ENCODE peak calls at places on chromosomes 11 and 22, in ten cellular contexts. K is choroid plexus epithelial cell, Q is fibroblast of lung, V is upper lobe of right lung, I is coronary artery, U is tibial nerve, G is HCT116, D is upper lobe of left lung, Z is cardiac muscle cell, L is ovary. N is an unnamed sample.

GRCh38 chr11:74468521-74469280 is 1.4 kb upstream of the KCNE3 start:
- DNase-seq in K (no peak), Q (no peak), V (no peak), I (no peak), U (no peak), G (no peak), D (no peak), Z (peak), L (no peak), N (no peak)

GRCh38 chr11:45736424-45736823 is 68.5 kb upstream of the SLC35C1 start:
- DNase-seq in K (peak), Q (peak), V (no peak), I (no peak), U (no peak), G (no peak), D (no peak), Z (peak), L (no peak), N (no peak)

GRCh38 chr22:46054091-46054877 is 77.3 kb upstream of the WNT7B start:
- DNase-seq in K (peak), Q (peak), V (no peak), I (peak), U (peak), G (no peak), D (peak), Z (peak), L (peak), N (no peak)

GRCh38 chr11:18650859-18651557 is 16.9 kb upstream of the SPTY2D1 start:
- DNase-seq in K (peak), Q (peak), V (no peak), I (no peak), U (no peak), G (peak), D (peak), Z (peak), L (no peak), N (no peak)

GRCh38 chr11:121070951-121071350 is 30.1 kb upstream of the TECTA start:
- DNase-seq in K (peak), Q (no peak), V (no peak), I (no peak), U (no peak), G (no peak), D (no peak), Z (no peak), L (no peak), N (no peak)

GRCh38 chr11:5580577-5580976 is at the start of gene OR52B6:
- DNase-seq in K (no peak), Q (no peak), V (no peak), I (no peak), U (no peak), G (no peak), D (no peak), Z (no peak), L (no peak), N (peak)

GRCh38 chr11:11229691-11230090 is 123.4 kb downstream of the CSNK2A3 start:
- DNase-seq in K (no peak), Q (no peak), V (no peak), I (peak), U (no peak), G (no peak), D (no peak), Z (no peak), L (no peak), N (no peak)

GRCh38 chr11:110524227-110524626 is 94.5 kb downstream of the FDX1 start:
- DNase-seq in K (peak), Q (peak), V (no peak), I (no peak), U (no peak), G (no peak), D (no peak), Z (peak), L (no peak), N (no peak)

GRCh38 chr11:76282786-76283185 is 76.5 kb upstream of the WNT11 start:
- DNase-seq in K (no peak), Q (no peak), V (no peak), I (no peak), U (no peak), G (no peak), D (no peak), Z (no peak), L (no peak), N (no peak)

GRCh38 chr11:61918251-61919112 is 1.1 kb upstream of the RAB3IL1 start:
- DNase-seq in K (no peak), Q (no peak), V (no peak), I (peak), U (no peak), G (no peak), D (no peak), Z (peak), L (peak), N (peak)

GRCh38 chr11:117122546-117122945 is 21.5 kb upstream of the PAFAH1B2 start:
- DNase-seq in K (no peak), Q (no peak), V (no peak), I (no peak), U (no peak), G (no peak), D (no peak), Z (no peak), L (no peak), N (no peak)

GRCh38 chr11:121807051-121807450 is 309.0 kb downstream of the BLID start:
- DNase-seq in K (no peak), Q (no peak), V (no peak), I (no peak), U (no peak), G (no peak), D (no peak), Z (no peak), L (no peak), N (no peak)

DNA sequence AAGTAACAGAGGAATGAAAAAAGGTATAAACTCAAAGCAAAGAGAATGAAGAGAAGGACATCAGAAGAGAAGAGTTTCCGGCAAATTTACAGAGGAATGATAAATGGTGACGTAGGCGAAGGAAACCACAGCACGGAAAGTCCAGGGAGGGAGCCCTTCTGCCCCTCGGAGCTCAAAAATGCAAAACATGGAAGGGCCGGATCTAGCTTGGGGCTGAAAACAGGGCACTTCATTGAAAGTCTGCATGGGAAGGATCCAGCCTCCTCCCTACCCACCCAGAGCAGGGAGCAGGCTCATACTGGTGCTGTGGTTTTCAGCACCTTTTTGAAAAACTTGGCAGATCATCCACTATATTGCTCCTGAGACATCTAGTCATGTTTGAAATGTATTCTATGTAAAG is 17.6 kb downstream of the SCUBE2 start:
- DNase-seq in K (peak), Q (no peak), V (no peak), I (no peak), U (no peak), G (no peak), D (no peak), Z (peak), L (no peak), N (no peak)
- TF ChIP-seq CTCF in K (no peak), Q (no peak), V (no peak), I (no peak), U (no peak), G (no peak), D (no peak), Z (no peak), L (no peak), N (no peak)

GRCh38 chr11:66002648-66003225 is 434 bp downstream of the BANF1 start:
- DNase-seq in K (peak), Q (peak), V (no peak), I (peak), U (no peak), G (no peak), D (peak), Z (peak), L (peak), N (no peak)
- TF ChIP-seq CTCF in K (peak), Q (peak), V (peak), I (no peak), U (no peak), G (peak), D (no peak), Z (no peak), L (no peak), N (no peak)

GRCh38 chr11:82810738-82811137 is 77.1 kb upstream of the FAM181B start:
- DNase-seq in K (no peak), Q (no peak), V (no peak), I (no peak), U (no peak), G (no peak), D (no peak), Z (no peak), L (no peak), N (no peak)

GRCh38 chr11:82811369-82811768 is 77.7 kb upstream of the FAM181B start:
- DNase-seq in K (no peak), Q (no peak), V (no peak), I (no peak), U (no peak), G (no peak), D (peak), Z (no peak), L (no peak), N (no peak)

GRCh38 chr11:82802710-82803109 is 69.0 kb upstream of the FAM181B start:
- DNase-seq in K (no peak), Q (no peak), V (no peak), I (no peak), U (no peak), G (no peak), D (no peak), Z (no peak), L (no peak), N (no peak)

GRCh38 chr11:82810326-82810725 is 76.7 kb upstream of the FAM181B start:
- DNase-seq in K (no peak), Q (no peak), V (no peak), I (no peak), U (no peak), G (no peak), D (no peak), Z (no peak), L (no peak), N (no peak)

DNA sequence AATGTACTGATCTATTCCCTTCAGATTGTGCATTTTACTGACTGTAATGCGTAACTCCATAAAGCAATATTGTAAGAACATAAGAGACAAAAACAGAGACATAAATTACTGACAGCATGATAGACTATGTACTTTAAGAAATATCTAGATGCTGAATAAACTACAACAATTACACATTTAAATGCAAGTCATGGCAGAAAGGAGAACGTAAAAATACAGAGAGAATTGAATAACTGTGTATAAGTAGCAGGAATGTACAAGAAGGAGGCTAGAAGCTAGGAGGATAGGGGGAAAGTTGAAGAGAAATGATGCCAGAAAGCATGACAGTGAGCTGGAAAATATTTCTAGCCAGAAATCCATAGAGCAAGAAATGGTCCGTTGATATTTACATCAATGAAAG is 74.0 kb upstream of the FAM181B start:
- DNase-seq in K (no peak), Q (no peak), V (no peak), I (no peak), U (no peak), G (no peak), D (no peak), Z (no peak), L (no peak), N (no peak)
- TF ChIP-seq CTCF in K (no peak), Q (no peak), V (no peak), I (no peak), U (no peak), G (no peak), D (no peak), Z (no peak), L (no peak), N (no peak)

GRCh38 chr22:23242473-23243001 is 62.2 kb downstream of the BCR start:
- DNase-seq in K (peak), Q (peak), V (no peak), I (no peak), U (no peak), G (no peak), D (no peak), Z (no peak), L (no peak), N (no peak)
- TF ChIP-seq CTCF in K (peak), Q (no peak), V (no peak), I (no peak), U (no peak), G (no peak), D (no peak), Z (peak), L (no peak), N (no peak)

GRCh38 chr11:130449996-130450419 is 1.6 kb downstream of the ADAMTS15 start:
- DNase-seq in K (peak), Q (peak), V (peak), I (peak), U (peak), G (no peak), D (peak), Z (peak), L (peak), N (peak)
- TF ChIP-seq CTCF in K (peak), Q (peak), V (peak), I (peak), U (peak), G (no peak), D (peak), Z (peak), L (peak), N (peak)

GRCh38 chr22:32794449-32795213 is 6.9 kb upstream of the TIMP3 start:
- DNase-seq in K (peak), Q (peak), V (no peak), I (no peak), U (no peak), G (peak), D (no peak), Z (no peak), L (no peak), N (no peak)
- TF ChIP-seq CTCF in K (peak), Q (no peak), V (no peak), I (no peak), U (no peak), G (peak), D (no peak), Z (peak), L (no peak), N (peak)

DNA sequence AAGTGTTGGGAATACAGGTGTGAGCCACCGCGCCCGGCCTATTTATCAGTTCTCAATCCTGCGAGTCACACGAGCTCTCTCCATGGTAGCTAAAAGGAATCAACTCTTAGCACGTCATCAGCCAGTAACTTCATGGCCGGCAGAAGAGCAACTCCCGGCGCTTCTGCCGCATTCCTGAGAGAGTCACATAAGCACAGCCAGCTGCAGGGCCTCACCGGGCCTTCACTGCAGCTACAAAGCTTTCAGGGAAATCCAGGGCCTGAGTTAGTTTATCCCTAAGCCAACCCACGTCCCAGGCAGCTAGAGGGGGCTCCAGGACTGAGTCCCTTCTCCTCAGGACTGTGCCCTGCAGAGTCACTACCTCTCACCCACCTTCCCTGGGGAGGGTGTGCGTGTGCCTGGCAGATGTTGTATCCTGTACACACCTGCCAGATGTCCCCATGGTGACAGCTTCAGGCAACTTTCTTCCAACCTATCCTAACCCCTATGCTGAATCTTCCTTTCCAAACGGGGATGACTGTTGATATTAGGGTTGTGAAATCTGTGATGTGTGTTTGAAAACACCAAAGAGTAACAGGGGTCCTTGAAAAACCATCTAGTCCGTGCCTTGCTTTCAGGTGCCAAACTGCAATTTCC is 45.9 kb upstream of the ARFGAP3 start:
- DNase-seq in K (peak), Q (no peak), V (no peak), I (no peak), U (no peak), G (no peak), D (no peak), Z (peak), L (peak), N (no peak)
- TF ChIP-seq CTCF in K (peak), Q (no peak), V (no peak), I (no peak), U (no peak), G (no peak), D (peak), Z (no peak), L (no peak), N (no peak)

DNA sequence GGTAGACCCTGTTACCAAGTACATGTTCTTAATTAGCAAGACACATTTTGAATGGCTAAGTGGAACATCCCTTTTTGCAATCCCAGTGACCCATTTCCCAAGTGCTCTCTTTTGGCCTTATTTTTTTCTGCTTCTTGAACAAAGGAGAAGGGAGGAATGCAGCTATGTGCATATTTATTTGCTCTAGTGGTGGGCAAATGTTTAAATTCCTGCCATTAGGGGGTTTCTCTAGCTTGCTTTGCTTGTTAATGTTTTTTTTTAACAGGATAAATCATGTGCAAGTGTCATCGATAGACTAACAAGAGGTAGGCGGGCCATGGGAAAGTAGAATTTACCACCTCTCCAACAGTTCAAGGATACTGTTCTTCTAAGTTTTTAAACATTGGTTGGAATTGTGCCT is 135.6 kb downstream of the COMMD9 start:
- DNase-seq in K (peak), Q (no peak), V (no peak), I (no peak), U (no peak), G (no peak), D (no peak), Z (peak), L (no peak), N (no peak)
- TF ChIP-seq CTCF in K (no peak), Q (no peak), V (no peak), I (no peak), U (no peak), G (no peak), D (no peak), Z (no peak), L (no peak), N (no peak)

GRCh38 chr22:20963201-20964052 is 3.6 kb upstream of the AIFM3 start:
- DNase-seq in K (no peak), Q (no peak), V (no peak), I (no peak), U (no peak), G (no peak), D (no peak), Z (no peak), L (no peak), N (no peak)

GRCh38 chr22:20964090-20964798 is 2.8 kb upstream of the AIFM3 start:
- DNase-seq in K (no peak), Q (no peak), V (no peak), I (no peak), U (no peak), G (no peak), D (no peak), Z (no peak), L (no peak), N (no peak)

GRCh38 chr22:20964799-20965103 is 2.3 kb upstream of the AIFM3 start:
- DNase-seq in K (no peak), Q (no peak), V (no peak), I (no peak), U (no peak), G (no peak), D (no peak), Z (no peak), L (no peak), N (no peak)

GRCh38 chr22:20960609-20961008 is 6.4 kb upstream of the AIFM3 start:
- DNase-seq in K (no peak), Q (no peak), V (no peak), I (no peak), U (no peak), G (no peak), D (no peak), Z (no peak), L (no peak), N (no peak)

DNA sequence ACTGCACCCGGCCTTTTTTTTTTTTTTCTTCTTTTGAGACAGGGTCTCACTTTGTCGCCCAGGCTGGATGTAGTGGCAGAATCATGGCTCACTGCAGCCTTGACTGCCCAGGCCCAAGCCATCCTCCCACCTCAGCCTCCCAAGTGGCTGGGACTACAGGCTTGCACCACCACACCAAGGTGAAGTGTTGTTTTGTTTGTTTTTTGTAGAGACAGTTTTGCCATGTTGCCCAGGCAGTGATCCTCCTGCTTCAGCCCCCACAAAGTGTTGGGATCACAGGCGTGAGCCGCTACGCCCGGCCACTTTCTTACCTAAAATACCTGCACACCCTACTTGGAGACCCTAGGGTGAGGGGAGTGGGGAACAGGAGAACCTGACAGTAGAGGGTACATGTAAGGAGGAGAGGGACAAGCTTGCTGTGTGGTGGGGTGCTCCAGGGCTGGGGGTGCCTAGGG is 4.5 kb upstream of the AIFM3 start:
- DNase-seq in K (no peak), Q (no peak), V (no peak), I (no peak), U (no peak), G (no peak), D (no peak), Z (no peak), L (no peak), N (no peak)
- TF ChIP-seq CTCF in K (no peak), Q (no peak), V (no peak), I (no peak), U (no peak), G (no peak), D (no peak), Z (no peak), L (no peak), N (no peak)

GRCh38 chr22:27880778-27881394 is 38.2 kb downstream of the PITPNB start:
- DNase-seq in K (peak), Q (peak), V (no peak), I (no peak), U (no peak), G (peak), D (no peak), Z (peak), L (no peak), N (no peak)
- TF ChIP-seq CTCF in K (peak), Q (peak), V (peak), I (peak), U (peak), G (peak), D (peak), Z (peak), L (peak), N (peak)

N was measured in osteocyte.